ENCODE peak calls at places on chromosomes 13 and 19, in four cellular contexts. V is suprapubic skin, H is upper lobe of right lung, S is gastrocnemius medialis. B is an unnamed sample. For H3K36me3, the result is how much of the 10 kb centered on the place peaks cover.

GRCh38 chr13:98483636-98484288 is 93.1 kb downstream of the STK24 start:
- DNase-seq in S (peak), H (no peak), V (no peak), B (no peak)

GRCh38 chr13:71661921-71662320 is 205.1 kb downstream of the DACH1 start:
- DNase-seq in V (no peak), H (no peak), S (no peak), B (no peak)

GRCh38 chr13:101434486-101434885 is 18.0 kb upstream of the ITGBL1 start:
- DNase-seq in V (no peak), H (no peak), S (no peak), B (no peak)

GRCh38 chr19:45884682-45885555 is 1.0 kb downstream of the IRF2BP1 start:
- DNase-seq in V (no peak), S (no peak), H (no peak), B (peak)

GRCh38 chr13:40794414-40795368 is 5.3 kb downstream of the SLC25A15 start:
- DNase-seq in S (no peak), V (peak), H (no peak), B (no peak)

GRCh38 chr13:97125810-97126738 is 96.1 kb upstream of the MBNL2 start:
- DNase-seq in S (peak), V (no peak), H (no peak), B (peak)

GRCh38 chr19:41445575-41445974 is 2.6 kb downstream of the ERICH4 start:
- DNase-seq in H (no peak), V (no peak), S (no peak), B (no peak)

GRCh38 chr19:47305309-47305751 is 4.3 kb upstream of the C5AR1 start:
- DNase-seq in V (peak), H (peak), S (peak), B (peak)

GRCh38 chr13:31073859-31074718 is 87.6 kb downstream of the HSPH1 start:
- DNase-seq in S (no peak), H (no peak), V (no peak), B (peak)

GRCh38 chr19:53308339-53308811 is 25.2 kb upstream of the ZNF845 start:
- DNase-seq in S (no peak), H (peak), V (no peak), B (peak)

GRCh38 chr13:66501187-66501586 is 728.9 kb downstream of the PCDH9 start:
- DNase-seq in H (no peak), S (no peak), V (no peak), B (no peak)

GRCh38 chr19:9498183-9498902 is at the start of gene ZNF560:
- DNase-seq in H (no peak), S (no peak), V (no peak), B (peak)

GRCh38 chr13:31927219-31927653 is 104.3 kb upstream of the FRY start:
- DNase-seq in H (no peak), S (no peak), V (no peak), B (no peak)

GRCh38 chr13:94369862-94370491 is 109.5 kb downstream of the DCT start:
- DNase-seq in H (no peak), S (peak), V (no peak), B (no peak)

GRCh38 chr13:57665471-57665870 is 33.9 kb downstream of the PCDH17 start:
- DNase-seq in V (no peak), S (no peak), H (no peak), B (no peak)

GRCh38 chr13:102399791-102400618 is 1.8 kb downstream of the FGF14 start:
- DNase-seq in S (no peak), V (no peak), H (peak), B (peak)

GRCh38 chr19:43534811-43535761 is 2.1 kb downstream of the ZNF575 start:
- DNase-seq in V (no peak), S (peak), H (peak), B (peak)

GRCh38 chr19:11064831-11065303 is 24.4 kb upstream of the LDLR start:
- DNase-seq in V (no peak), H (no peak), S (peak), B (no peak)

GRCh38 chr19:56660381-56661105 is 11.0 kb downstream of the ZNF835 start:
- DNase-seq in H (no peak), V (no peak), S (no peak), B (no peak)

GRCh38 chr13:42707596-42707995 is 73.8 kb upstream of the FAM216B start:
- DNase-seq in H (no peak), V (no peak), S (no peak), B (no peak)

GRCh38 chr13:72163671-72164070 is 296.7 kb upstream of the DACH1 start:
- DNase-seq in V (no peak), H (no peak), S (no peak), B (no peak)

GRCh38 chr19:55913643-55914268 is 18.4 kb downstream of the NLRP13 start:
- DNase-seq in H (no peak), V (no peak), S (no peak), B (no peak)

GRCh38 chr19:56951672-56952071 is 111.1 kb upstream of the PEG3 start:
- DNase-seq in V (no peak), S (no peak), H (no peak), B (no peak)

GRCh38 chr13:49023441-49023840 is 47.7 kb downstream of the FNDC3A start:
- DNase-seq in S (no peak), H (no peak), V (no peak), B (no peak)

GRCh38 chr13:30829788-30830637 is 76.1 kb upstream of the MEDAG start:
- DNase-seq in V (no peak), H (no peak), S (no peak), B (no peak)

GRCh38 chr13:29508130-29508873 is 87.2 kb downstream of the SLC7A1 start:
- DNase-seq in S (peak), H (peak), V (peak), B (peak)

GRCh38 chr19:48249502-48250014 is 6.2 kb downstream of the CARD8 start:
- DNase-seq in S (peak), H (peak), V (no peak), B (no peak)

GRCh38 chr13:25844559-25845434 is 207.0 kb downstream of the SHISA2 start:
- DNase-seq in V (no peak), S (no peak), H (no peak), B (no peak)

GRCh38 chr13:74450976-74451375 is 316.8 kb upstream of the KLF12 start:
- DNase-seq in V (no peak), S (no peak), H (no peak), B (no peak)

GRCh38 chr13:75876371-75877050 is 240.4 kb downstream of the LMO7 start:
- DNase-seq in V (no peak), S (peak), H (peak), B (peak)

GRCh38 chr13:33799950-33800592 is 17.9 kb upstream of the RFC3 start:
- DNase-seq in V (no peak), S (no peak), H (no peak), B (no peak)

GRCh38 chr19:16435999-16436650 is 35.6 kb downstream of the EPS15L1 start:
- DNase-seq in H (no peak), V (no peak), S (no peak), B (no peak)

GRCh38 chr13:30906411-30906990 is 430 bp downstream of the MEDAG start:
- DNase-seq in H (no peak), S (no peak), V (no peak), B (no peak)

GRCh38 chr19:45621976-45622503 is 17.2 kb downstream of the EML2 start:
- DNase-seq in V (no peak), H (no peak), S (no peak), B (no peak)

GRCh38 chr19:16587031-16588023 is 15.1 kb upstream of the SLC35E1 start:
- DNase-seq in S (no peak), V (no peak), H (no peak), B (peak)

GRCh38 chr13:80695841-80696240 is 354.9 kb upstream of the SPRY2 start:
- DNase-seq in V (no peak), H (no peak), S (no peak), B (no peak)

GRCh38 chr13:45269204-45269603 is 68.4 kb upstream of the KCTD4 start:
- DNase-seq in S (no peak), H (no peak), V (no peak), B (no peak)
- H3K27ac ChIP-seq in S (no peak), H (no peak), V (no peak), B (no peak)

GRCh38 chr13:91031508-91031907 is 316.0 kb upstream of the MIR17HG start:
- DNase-seq in V (no peak), H (no peak), S (no peak), B (no peak)
- TF ChIP-seq CTCF in V (no peak), H (no peak), S (no peak), B (peak)

DNA sequence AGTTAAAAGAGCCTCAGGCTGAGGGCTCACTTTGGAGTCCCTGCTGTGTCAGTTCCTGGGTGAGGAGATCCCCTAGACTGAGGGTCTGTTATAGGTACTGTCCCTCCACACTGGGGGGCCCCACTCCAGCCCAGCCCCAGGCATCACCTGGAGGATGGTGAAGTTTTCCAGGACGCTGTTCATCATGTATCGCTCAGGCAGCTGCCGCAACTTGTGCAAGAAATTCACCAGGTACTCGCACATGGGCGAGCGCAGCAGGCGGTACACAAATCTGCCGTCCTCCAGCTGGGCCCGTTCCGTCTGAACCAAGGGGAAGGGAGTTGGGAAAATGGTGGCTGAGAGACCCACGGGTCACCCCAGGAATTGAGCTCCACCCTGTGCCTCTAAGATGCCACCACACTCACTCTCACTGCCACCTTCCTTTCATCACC is 7.1 kb downstream of the CD37 start:
- DNase-seq in V (no peak), S (no peak), H (peak), B (no peak)
- H3K36me3 ChIP-seq in V (half or more), S (under half), H (half or more), B (under half)

GRCh38 chr19:1655992-1656608 is 3.7 kb upstream of the TCF3 start:
- DNase-seq in H (no peak), S (no peak), V (no peak), B (no peak)
- H3K27ac ChIP-seq in H (no peak), S (no peak), V (no peak), B (no peak)